ENCODE peak calls at places on chromosomes 3 and 15, in six cellular contexts. G is CD4-positive, alpha-beta memory T cell; M is right atrium auricular region; X is K562; D is GM23338; C is neural progenitor cell. R is an unnamed sample. For H3K4me1, the result is how much of the 10 kb centered on the place peaks cover.

GRCh38 chr3:147903037-147903436 is 493.9 kb downstream of the ZIC1 start:
- DNase-seq in G (no peak), M (no peak), D (peak), X (no peak), C (peak), R (no peak)

GRCh38 chr15:48397841-48398240 is 66.6 kb downstream of the DUT start:
- DNase-seq in D (no peak), G (no peak), C (no peak), X (no peak), M (no peak), R (no peak)

GRCh38 chr15:63466378-63467192 is 37.8 kb upstream of the USP3 start:
- DNase-seq in G (peak), D (peak), C (peak), M (no peak), X (peak), R (peak)

GRCh38 chr3:118628704-118629341 is 405.8 kb downstream of the IGSF11 start:
- DNase-seq in M (peak), C (peak), D (peak), X (peak), G (no peak), R (peak)

GRCh38 chr3:78804251-78805037 is 963.4 kb downstream of the ROBO1 start:
- DNase-seq in C (no peak), X (no peak), D (no peak), G (no peak), M (no peak), R (no peak)

GRCh38 chr3:54951405-54951804 is 23.5 kb upstream of the LRTM1 start:
- DNase-seq in X (peak), D (peak), M (peak), C (peak), G (no peak), R (peak)

GRCh38 chr3:29759021-29759359 is 478.1 kb downstream of the RBMS3 start:
- DNase-seq in C (no peak), X (no peak), M (no peak), D (no peak), G (no peak), R (no peak)

GRCh38 chr3:187974857-187975257 is 179.1 kb upstream of the LPP start:
- DNase-seq in D (no peak), G (peak), X (no peak), C (no peak), M (no peak), R (no peak)

GRCh38 chr3:104273046-104273649 is 1093.6 kb upstream of the ALCAM start:
- DNase-seq in D (peak), G (no peak), C (peak), X (no peak), M (no peak), R (peak)

GRCh38 chr3:27387625-27388024 is 18.4 kb upstream of the NEK10 start:
- DNase-seq in M (no peak), C (peak), G (no peak), X (no peak), D (peak), R (no peak)

GRCh38 chr15:95169701-95170459 is 938.5 kb downstream of the MCTP2 start:
- DNase-seq in C (no peak), G (no peak), D (no peak), M (peak), X (no peak), R (no peak)

GRCh38 chr3:141202682-141203081 is 28.9 kb upstream of the PXYLP1 start:
- DNase-seq in G (no peak), D (no peak), C (no peak), X (no peak), M (no peak), R (no peak)

GRCh38 chr15:74431645-74432044 is 2.1 kb downstream of the SEMA7A start:
- DNase-seq in X (no peak), D (no peak), G (no peak), C (no peak), M (no peak), R (no peak)

GRCh38 chr3:74066456-74066855 is 441.7 kb upstream of the PDZRN3 start:
- DNase-seq in X (no peak), C (peak), D (peak), G (no peak), M (no peak), R (no peak)

GRCh38 chr3:142152349-142152748 is 3.0 kb upstream of the TFDP2 start:
- DNase-seq in M (no peak), C (peak), D (peak), X (no peak), G (no peak), R (no peak)

GRCh38 chr3:188929138-188929537 is 242.6 kb upstream of the TPRG1 start:
- DNase-seq in X (no peak), D (peak), M (no peak), G (no peak), C (peak), R (peak)

GRCh38 chr15:66249623-66250174 is 3.9 kb downstream of the MEGF11 start:
- DNase-seq in C (no peak), G (no peak), X (no peak), M (no peak), D (peak), R (no peak)

GRCh38 chr15:90592144-90592887 is 62.6 kb downstream of the CRTC3 start:
- DNase-seq in G (no peak), M (no peak), C (no peak), D (no peak), X (no peak), R (peak)

GRCh38 chr3:109112946-109113345 is 5.0 kb downstream of the MORC1 start:
- DNase-seq in M (no peak), C (peak), G (no peak), X (no peak), D (no peak), R (no peak)

GRCh38 chr3:139518296-139518695 is 21.2 kb downstream of the RBP1 start:
- DNase-seq in D (no peak), X (no peak), G (no peak), M (peak), C (no peak), R (no peak)

GRCh38 chr15:88132499-88132898 is 124.0 kb downstream of the NTRK3 start:
- DNase-seq in G (no peak), M (no peak), D (no peak), X (no peak), C (no peak), R (no peak)

GRCh38 chr3:57985176-57985976 is 22.8 kb upstream of the FLNB start:
- DNase-seq in X (no peak), C (no peak), D (no peak), G (no peak), M (no peak), R (no peak)

GRCh38 chr3:171173732-171174131 is 147.2 kb upstream of the SLC2A2 start:
- DNase-seq in D (peak), C (peak), X (no peak), G (no peak), M (peak), R (no peak)

GRCh38 chr15:53910236-53910849 is 67.9 kb upstream of the UNC13C start:
- DNase-seq in M (no peak), X (no peak), C (no peak), D (no peak), G (no peak), R (peak)

GRCh38 chr15:40829155-40829554 is 647 bp upstream of the PPP1R14D start:
- DNase-seq in M (no peak), D (peak), G (no peak), X (no peak), C (no peak), R (no peak)

GRCh38 chr3:132788299-132788698 is 66.1 kb upstream of the NPHP3 start:
- DNase-seq in D (no peak), G (no peak), M (no peak), C (no peak), X (no peak), R (peak)

GRCh38 chr15:98408231-98408630 is 240.1 kb upstream of the IGF1R start:
- DNase-seq in C (no peak), M (no peak), G (no peak), X (no peak), D (no peak), R (no peak)

GRCh38 chr15:47301481-47301880 is 415.8 kb upstream of the SEMA6D start:
- DNase-seq in C (no peak), M (no peak), X (no peak), G (no peak), D (no peak), R (no peak)

GRCh38 chr3:9691636-9692035 is 12.0 kb upstream of the CPNE9 start:
- DNase-seq in G (no peak), C (no peak), X (no peak), D (no peak), M (no peak), R (no peak)
- H3K27ac ChIP-seq in G (no peak), C (no peak), X (no peak), D (no peak), M (peak), R (no peak)

DNA sequence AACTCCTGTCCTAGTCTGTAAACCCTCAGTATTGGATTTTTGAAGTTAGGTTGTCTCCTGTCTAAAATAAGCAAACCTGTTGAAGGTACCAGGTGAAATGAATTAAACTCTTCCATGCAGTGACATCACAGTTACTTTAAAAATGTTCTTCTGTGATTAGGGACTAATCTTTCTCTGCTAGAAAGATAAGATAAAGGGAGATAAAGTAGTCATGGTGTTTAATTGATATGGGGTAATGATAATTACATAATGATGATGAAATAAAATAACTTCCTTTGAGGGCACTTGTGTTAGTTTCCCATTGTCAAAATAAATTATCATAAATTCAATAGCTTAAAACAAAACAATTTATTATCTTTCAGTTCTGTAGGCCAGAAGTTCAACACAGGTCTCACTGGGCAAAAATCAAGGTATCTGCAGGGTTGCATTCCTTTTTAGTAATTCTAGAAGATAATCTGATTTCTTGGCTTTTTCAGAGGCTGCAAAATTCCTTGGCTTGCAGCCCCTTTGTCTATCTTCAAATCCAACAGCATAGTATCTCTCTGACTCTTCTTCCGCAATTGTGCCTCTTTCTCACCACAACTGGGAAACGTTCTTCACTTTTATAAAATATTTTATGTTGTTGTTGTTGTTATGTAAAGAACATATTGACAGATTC is 218.5 kb downstream of the STXBP5L start:
- DNase-seq in C (no peak), X (no peak), D (no peak), G (no peak), M (no peak), R (no peak)
- H3K4me1 ChIP-seq in C (under half), X (under half), D (under half), G (under half), M (under half), R (under half)

GRCh38 chr3:172293093-172293492 is 155.2 kb downstream of the GHSR start:
- DNase-seq in C (no peak), D (no peak), G (no peak), M (no peak), X (no peak), R (no peak)
- H3K27ac ChIP-seq in C (no peak), D (no peak), G (no peak), M (peak), X (no peak), R (no peak)

GRCh38 chr3:31974454-31974853 is 6.6 kb downstream of the OSBPL10 start:
- DNase-seq in C (no peak), G (no peak), D (no peak), M (no peak), X (no peak), R (no peak)
- H3K4me1 ChIP-seq in C (under half), G (under half), D (half or more), M (under half), X (under half), R (under half)

DNA sequence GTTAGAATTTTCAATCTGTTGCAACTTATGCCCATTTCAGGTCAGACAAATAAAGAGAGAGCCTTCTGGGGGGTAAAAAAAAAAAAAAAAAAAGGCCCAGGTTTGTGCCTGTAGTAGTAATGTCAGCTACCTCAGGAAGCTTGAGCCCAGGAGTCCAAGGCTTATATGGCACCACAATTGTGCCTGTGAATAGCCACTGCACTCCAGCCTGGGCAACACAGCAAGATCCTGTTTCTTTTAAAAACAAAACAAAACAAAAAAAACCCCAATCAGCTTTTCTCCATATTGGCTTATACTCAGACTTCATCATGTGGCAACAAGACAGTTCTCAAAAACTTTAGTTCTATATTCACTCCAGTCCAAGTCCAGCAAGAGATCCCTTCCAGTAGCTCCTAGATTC is 8.4 kb upstream of the LRRFIP2 start:
- DNase-seq in G (no peak), M (no peak), X (no peak), C (no peak), D (no peak), R (no peak)
- H3K27ac ChIP-seq in G (no peak), M (peak), X (no peak), C (no peak), D (no peak), R (peak)